ENCODE peak calls at places on chromosome 12, in seven cellular contexts. Q, A, K, E, W, I and R are unnamed samples.

GRCh38 chr12:4477133-4477532 is 31.5 kb upstream of the FGF6 start:
- DNase-seq in Q (peak), A (no peak), K (no peak), E (no peak), W (no peak), I (no peak), R (no peak)

GRCh38 chr12:117042171-117042809 is 56.9 kb downstream of the TESC start:
- DNase-seq in Q (no peak), A (peak), K (no peak), E (no peak), W (no peak), I (no peak), R (no peak)

GRCh38 chr12:13002301-13003097 is 2.4 kb upstream of the HEBP1 start:
- DNase-seq in Q (no peak), A (no peak), K (no peak), E (no peak), W (no peak), I (no peak), R (no peak)

GRCh38 chr12:12020762-12021161 is 50.0 kb upstream of the BCL2L14 start:
- DNase-seq in Q (no peak), A (no peak), K (no peak), E (no peak), W (no peak), I (no peak), R (no peak)

GRCh38 chr12:57127101-57127709 is 1.1 kb upstream of the LRP1 start:
- DNase-seq in Q (no peak), A (no peak), K (no peak), E (peak), W (no peak), I (no peak), R (peak)

GRCh38 chr12:96383991-96384390 is 16.2 kb downstream of the CDK17 start:
- DNase-seq in Q (peak), A (no peak), K (peak), E (no peak), W (no peak), I (no peak), R (no peak)

GRCh38 chr12:111715242-111715641 is 29.4 kb downstream of the ACAD10 start:
- DNase-seq in Q (no peak), A (no peak), K (peak), E (no peak), W (no peak), I (no peak), R (no peak)

GRCh38 chr12:51262758-51263177 is 7.4 kb downstream of the SMAGP start:
- DNase-seq in Q (peak), A (no peak), K (peak), E (peak), W (no peak), I (no peak), R (no peak)

GRCh38 chr12:108129017-108129812 is at the start of gene WSCD2:
- DNase-seq in Q (peak), A (no peak), K (peak), E (peak), W (peak), I (no peak), R (peak)

GRCh38 chr12:50401383-50402155 is 884 bp downstream of the LARP4 start:
- DNase-seq in Q (peak), A (no peak), K (peak), E (peak), W (peak), I (no peak), R (peak)

GRCh38 chr12:20547788-20548575 is 147.2 kb upstream of the SLCO1C1 start:
- DNase-seq in Q (peak), A (no peak), K (peak), E (no peak), W (no peak), I (no peak), R (peak)